ENCODE peak calls at places on chromosomes 12 and 14, in four cellular contexts. One of them, this sample, is unnamed.

GRCh38 chr12:78192979-78193378 is 362.3 kb downstream of the NAV3 start:
- DNase-seq in spleen: no peak
- DNase-seq in lower lobe of right lung: no peak
- DNase-seq in left ventricle myocardium inferior: no peak
- DNase-seq in this sample: no peak

GRCh38 chr14:79596531-79596930 is 614.8 kb downstream of the DIO2 start:
- DNase-seq in spleen: no peak
- DNase-seq in left ventricle myocardium inferior: no peak
- DNase-seq in lower lobe of right lung: no peak
- DNase-seq in this sample: no peak

GRCh38 chr12:133202493-133203343 is 21.4 kb downstream of the ZNF268 start:
- DNase-seq in spleen: no peak
- DNase-seq in left ventricle myocardium inferior: no peak
- DNase-seq in lower lobe of right lung: no peak
- DNase-seq in this sample: no peak

GRCh38 chr14:60839657-60840056 is 105.1 kb downstream of the MNAT1 start:
- DNase-seq in left ventricle myocardium inferior: no peak
- DNase-seq in lower lobe of right lung: no peak
- DNase-seq in spleen: peak; percentile 68
- DNase-seq in this sample: no peak

GRCh38 chr14:106872619-106873446 is 1346.5 kb downstream of the TMEM121 start:
- DNase-seq in lower lobe of right lung: peak; percentile 88
- DNase-seq in left ventricle myocardium inferior: peak; percentile 39
- DNase-seq in spleen: peak; percentile 94
- DNase-seq in this sample: peak; percentile 97

GRCh38 chr14:41642402-41643195 is 35.9 kb downstream of the LRFN5 start:
- DNase-seq in lower lobe of right lung: no peak
- DNase-seq in spleen: no peak
- DNase-seq in left ventricle myocardium inferior: no peak
- DNase-seq in this sample: no peak

GRCh38 chr14:71803539-71804260 is 128.5 kb upstream of the RGS6 start:
- DNase-seq in spleen: no peak
- DNase-seq in left ventricle myocardium inferior: no peak
- DNase-seq in lower lobe of right lung: no peak
- DNase-seq in this sample: no peak

GRCh38 chr12:65911321-65911720 is 87.0 kb downstream of the HMGA2 start:
- DNase-seq in left ventricle myocardium inferior: no peak
- DNase-seq in spleen: no peak
- DNase-seq in lower lobe of right lung: no peak
- DNase-seq in this sample: no peak

GRCh38 chr12:107845226-107845979 is 70.9 kb downstream of the ASCL4 start:
- DNase-seq in left ventricle myocardium inferior: no peak
- DNase-seq in lower lobe of right lung: no peak
- DNase-seq in spleen: no peak
- DNase-seq in this sample: no peak

GRCh38 chr12:31120392-31121008 is 46.8 kb downstream of the DDX11 start:
- DNase-seq in lower lobe of right lung: no peak
- DNase-seq in left ventricle myocardium inferior: no peak
- DNase-seq in spleen: no peak
- DNase-seq in this sample: no peak

GRCh38 chr12:121620328-121620891 is 5.9 kb upstream of the ORAI1 start:
- DNase-seq in spleen: no peak
- DNase-seq in left ventricle myocardium inferior: no peak
- DNase-seq in lower lobe of right lung: no peak
- DNase-seq in this sample: no peak

GRCh38 chr14:23406244-23406643 is 1.8 kb downstream of the MYH6 start:
- DNase-seq in left ventricle myocardium inferior: peak; percentile 14
- DNase-seq in lower lobe of right lung: no peak
- DNase-seq in spleen: no peak
- DNase-seq in this sample: no peak

GRCh38 chr14:94180655-94181271 is 6.6 kb downstream of the PPP4R4 start:
- DNase-seq in left ventricle myocardium inferior: no peak
- DNase-seq in spleen: no peak
- DNase-seq in lower lobe of right lung: no peak
- DNase-seq in this sample: no peak

GRCh38 chr12:51368640-51369517 is 22.3 kb downstream of the GALNT6 start:
- DNase-seq in spleen: peak; percentile 96
- DNase-seq in left ventricle myocardium inferior: no peak
- DNase-seq in lower lobe of right lung: peak; percentile 64
- DNase-seq in this sample: no peak

GRCh38 chr14:63012171-63012570 is 33.1 kb downstream of the KCNH5 start:
- DNase-seq in left ventricle myocardium inferior: no peak
- DNase-seq in spleen: no peak
- DNase-seq in lower lobe of right lung: no peak
- DNase-seq in this sample: no peak

GRCh38 chr14:52790011-52790755 is 1.2 kb downstream of the GNPNAT1 start:
- DNase-seq in lower lobe of right lung: no peak
- DNase-seq in spleen: no peak
- DNase-seq in left ventricle myocardium inferior: no peak
- DNase-seq in this sample: no peak

GRCh38 chr12:131916306-131917138 is 12.6 kb upstream of the PUS1 start:
- DNase-seq in lower lobe of right lung: no peak
- DNase-seq in left ventricle myocardium inferior: no peak
- DNase-seq in spleen: no peak
- DNase-seq in this sample: peak; percentile 70

GRCh38 chr14:76876076-76876475 is 49.9 kb downstream of the LRRC74A start:
- DNase-seq in spleen: no peak
- DNase-seq in lower lobe of right lung: no peak
- DNase-seq in left ventricle myocardium inferior: peak; percentile 43
- DNase-seq in this sample: no peak

GRCh38 chr12:71415336-71416231 is 24.0 kb upstream of the LGR5 start:
- DNase-seq in spleen: no peak
- DNase-seq in lower lobe of right lung: no peak
- DNase-seq in left ventricle myocardium inferior: no peak
- DNase-seq in this sample: no peak

DNA sequence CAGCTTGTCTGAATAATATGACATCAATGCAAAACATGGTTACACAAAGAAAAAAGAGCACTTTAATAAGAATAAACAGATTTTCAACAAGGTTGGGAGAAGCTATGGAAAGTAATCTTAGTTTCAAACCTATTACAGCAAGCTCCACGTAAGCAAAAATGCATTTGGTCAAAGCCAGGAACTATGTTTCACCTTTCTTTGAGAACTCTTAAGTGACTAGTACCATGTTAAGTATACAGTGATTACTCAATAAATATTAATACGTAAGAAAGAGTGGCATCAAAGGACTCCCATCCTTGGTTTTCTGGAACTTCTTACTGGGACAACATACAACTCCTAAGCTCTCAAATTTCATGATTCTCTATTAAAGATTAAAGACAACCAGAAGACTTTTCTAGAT is 80.7 kb downstream of the ABCC9 start:
- DNase-seq in spleen: no peak
- DNase-seq in left ventricle myocardium inferior: no peak
- DNase-seq in lower lobe of right lung: no peak
- DNase-seq in this sample: no peak
- H3K4me3 ChIP-seq in spleen: no peak overlapping the region
- H3K4me3 ChIP-seq in left ventricle myocardium inferior: no peak overlapping the region
- H3K4me3 ChIP-seq in lower lobe of right lung: no peak overlapping the region
- H3K4me3 ChIP-seq in this sample: no peak overlapping the region

DNA sequence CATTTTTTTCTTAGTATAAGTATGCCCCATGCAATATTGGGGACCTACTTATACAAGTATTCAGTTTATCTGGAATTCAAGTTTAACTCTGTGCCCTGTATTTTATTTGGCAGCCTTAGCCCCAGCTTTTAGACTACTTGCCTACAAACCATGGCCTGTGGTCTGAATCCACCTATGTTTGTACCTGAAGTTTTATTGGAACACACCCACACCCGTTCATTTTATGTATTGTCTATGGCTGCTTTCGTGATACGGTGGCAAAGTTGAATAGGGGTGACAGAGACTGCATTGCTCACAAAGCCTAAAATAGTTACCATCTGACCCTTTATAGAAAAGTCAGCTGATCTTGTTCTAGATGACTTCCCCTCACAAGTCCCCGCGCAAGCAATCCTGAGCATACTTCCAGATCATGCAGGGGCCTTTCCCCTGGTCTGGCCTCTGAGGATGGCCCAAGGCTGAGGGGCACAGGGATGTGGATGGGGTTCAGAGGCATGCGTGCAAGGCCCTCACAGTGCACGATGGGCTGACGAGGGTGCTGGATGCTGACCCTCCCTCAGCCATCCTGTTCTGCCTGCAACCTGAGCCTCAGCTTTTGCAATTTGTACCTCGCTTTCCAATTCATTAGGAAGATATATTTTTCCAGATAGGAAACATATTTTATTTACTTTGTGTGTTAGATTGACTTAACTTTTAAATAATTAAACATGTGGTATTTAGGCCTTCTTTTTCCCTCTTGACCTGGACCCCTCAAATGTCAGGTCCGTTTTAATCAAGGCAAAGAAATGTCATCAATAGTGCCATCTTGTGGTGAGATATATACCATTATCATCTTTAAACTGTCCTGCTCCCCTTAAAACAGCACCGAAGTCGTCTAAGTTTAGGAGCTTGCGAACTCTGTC is 527.3 kb upstream of the CCDC196 start:
- DNase-seq in left ventricle myocardium inferior: no peak
- DNase-seq in spleen: no peak
- DNase-seq in lower lobe of right lung: no peak
- DNase-seq in this sample: peak; percentile 11
- TF ChIP-seq CTCF in left ventricle myocardium inferior: peak; percentile 65
- TF ChIP-seq CTCF in spleen: peak; percentile 65
- TF ChIP-seq CTCF in lower lobe of right lung: peak; percentile 40
- TF ChIP-seq CTCF in this sample: no peak

GRCh38 chr14:103593577-103593976 is 30.8 kb downstream of the COA8 start:
- DNase-seq in left ventricle myocardium inferior: no peak
- DNase-seq in lower lobe of right lung: no peak
- DNase-seq in spleen: no peak
- DNase-seq in this sample: no peak

GRCh38 chr14:103597623-103598372 is 31.2 kb upstream of the KLC1 start:
- DNase-seq in left ventricle myocardium inferior: peak; percentile 25
- DNase-seq in lower lobe of right lung: no peak
- DNase-seq in spleen: no peak
- DNase-seq in this sample: no peak

GRCh38 chr14:103594265-103594664 is 31.5 kb downstream of the COA8 start:
- DNase-seq in lower lobe of right lung: no peak
- DNase-seq in spleen: no peak
- DNase-seq in left ventricle myocardium inferior: peak; percentile 28
- DNase-seq in this sample: no peak
- H3K4me3 ChIP-seq in lower lobe of right lung: no peak overlapping the region
- H3K4me3 ChIP-seq in spleen: no peak overlapping the region
- H3K4me3 ChIP-seq in left ventricle myocardium inferior: peak overlapping the region; percentile 17
- H3K4me3 ChIP-seq in this sample: no peak overlapping the region

DNA sequence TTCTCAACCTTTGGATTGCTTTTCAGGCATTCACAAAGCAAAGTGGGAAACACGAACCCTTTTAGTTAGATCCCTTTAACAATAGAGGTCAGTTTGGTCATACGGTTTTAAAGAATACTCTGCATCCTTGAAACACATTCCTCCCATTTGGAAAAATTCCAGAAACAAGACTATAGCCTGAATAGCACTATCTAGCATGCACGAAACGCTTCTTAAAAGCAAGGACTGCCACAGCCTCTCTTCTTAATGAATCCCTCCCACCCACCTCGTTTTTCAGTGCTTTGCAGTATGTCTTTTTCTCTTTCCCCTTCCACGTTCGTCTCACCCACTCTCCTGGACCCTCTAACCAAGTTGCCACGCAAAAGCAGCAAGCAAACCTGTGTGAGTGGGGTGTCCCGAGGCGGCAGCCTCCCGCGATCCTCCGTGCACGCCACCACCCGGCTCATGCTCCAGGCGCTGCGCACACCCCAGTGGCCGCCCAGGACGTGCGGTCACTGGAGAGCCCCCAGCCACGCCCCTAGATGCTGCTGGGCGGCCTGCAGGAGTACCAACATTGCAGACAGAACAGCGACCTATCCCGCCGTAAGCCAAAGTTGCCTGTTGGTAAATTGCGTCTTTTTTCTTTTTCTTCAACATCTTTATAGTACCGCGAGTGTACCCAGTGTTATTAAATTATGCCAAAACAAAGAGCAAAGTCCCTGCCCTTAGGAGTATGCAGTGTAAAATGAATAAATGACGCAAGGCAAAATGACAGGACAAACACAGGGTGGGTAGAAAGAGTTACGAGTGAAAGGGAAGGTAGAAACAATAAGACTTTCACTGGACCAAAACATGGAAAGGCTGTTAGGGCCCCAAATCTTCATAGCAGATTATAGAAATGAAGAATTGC is at the start of gene SLC38A4:
- DNase-seq in spleen: no peak
- DNase-seq in left ventricle myocardium inferior: peak; percentile 35
- DNase-seq in lower lobe of right lung: peak; percentile 49
- DNase-seq in this sample: peak; percentile 22
- TF ChIP-seq CTCF in spleen: no peak
- TF ChIP-seq CTCF in left ventricle myocardium inferior: peak; percentile 37
- TF ChIP-seq CTCF in lower lobe of right lung: peak; percentile 6
- TF ChIP-seq CTCF in this sample: no peak

GRCh38 chr12:5684989-5685388 is 253.1 kb downstream of the NTF3 start:
- DNase-seq in spleen: no peak
- DNase-seq in lower lobe of right lung: no peak
- DNase-seq in left ventricle myocardium inferior: no peak
- DNase-seq in this sample: no peak

GRCh38 chr12:5689773-5690172 is 255.3 kb downstream of the ANO2 start:
- DNase-seq in spleen: no peak
- DNase-seq in left ventricle myocardium inferior: no peak
- DNase-seq in lower lobe of right lung: no peak
- DNase-seq in this sample: no peak

GRCh38 chr12:5685935-5686334 is 254.0 kb downstream of the NTF3 start:
- DNase-seq in spleen: no peak
- DNase-seq in lower lobe of right lung: no peak
- DNase-seq in left ventricle myocardium inferior: no peak
- DNase-seq in this sample: no peak

GRCh38 chr12:5690240-5690639 is 254.8 kb downstream of the ANO2 start:
- DNase-seq in spleen: no peak
- DNase-seq in left ventricle myocardium inferior: no peak
- DNase-seq in lower lobe of right lung: no peak
- DNase-seq in this sample: no peak

GRCh38 chr12:5688226-5688625 is 256.3 kb downstream of the NTF3 start:
- DNase-seq in spleen: no peak
- DNase-seq in left ventricle myocardium inferior: no peak
- DNase-seq in lower lobe of right lung: no peak
- DNase-seq in this sample: no peak
- H3K4me3 ChIP-seq in spleen: no peak overlapping the region
- H3K4me3 ChIP-seq in left ventricle myocardium inferior: no peak overlapping the region
- H3K4me3 ChIP-seq in lower lobe of right lung: no peak overlapping the region
- H3K4me3 ChIP-seq in this sample: no peak overlapping the region

DNA sequence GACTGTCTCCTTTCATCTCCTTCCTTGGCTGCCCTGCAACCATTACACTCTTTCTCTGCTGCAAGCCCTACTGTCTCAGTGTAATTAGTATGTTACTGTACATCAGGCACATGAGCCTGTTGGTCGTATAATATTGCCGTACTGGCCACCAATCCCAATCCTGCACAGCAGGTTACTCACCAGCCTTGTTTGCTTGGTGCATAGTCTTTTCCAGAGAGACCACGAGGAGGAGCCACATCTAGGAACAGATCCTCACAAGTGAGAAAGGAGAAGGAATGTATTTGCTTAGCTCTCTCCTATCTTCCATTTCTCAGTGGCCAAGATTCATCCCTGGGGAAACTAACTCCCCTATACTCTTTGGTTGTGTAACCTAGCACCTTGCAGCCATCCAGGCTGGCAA is 33.0 kb upstream of the BICDL1 start:
- DNase-seq in lower lobe of right lung: no peak
- DNase-seq in spleen: no peak
- DNase-seq in left ventricle myocardium inferior: no peak
- DNase-seq in this sample: no peak
- TF ChIP-seq CTCF in lower lobe of right lung: no peak
- TF ChIP-seq CTCF in spleen: no peak
- TF ChIP-seq CTCF in left ventricle myocardium inferior: no peak
- TF ChIP-seq CTCF in this sample: no peak